ENCODE peak calls at places on chromosome 12, in seven cellular contexts. G is hepatocyte, I is OCI-LY7, L is HCT116, C is MM.1S, R is GM23338, U is PC-3. O is an unnamed sample.

GRCh38 chr12:52010692-52011601 is 4.2 kb downstream of the TAMALIN start:
- DNase-seq in G (no peak), R (no peak), L (no peak), I (no peak), C (no peak), U (no peak), O (no peak)

GRCh38 chr12:64098709-64099354 is 123.3 kb downstream of the KICS2 start:
- DNase-seq in I (no peak), U (peak; percentile 27), G (no peak), C (no peak), L (no peak), R (no peak), O (no peak)

GRCh38 chr12:96427269-96427729 is 27.1 kb upstream of the CDK17 start:
- DNase-seq in C (no peak), I (no peak), U (peak; percentile 97), R (no peak), L (peak; percentile 54), G (peak; percentile 79), O (peak; percentile 72)

GRCh38 chr12:110109037-110109836 is 14.9 kb upstream of the IFT81 start:
- DNase-seq in U (peak; percentile 96), G (peak; percentile 74), L (no peak), R (peak; percentile 49), I (no peak), C (no peak), O (peak; percentile 26)

GRCh38 chr12:110585231-110585799 is 2.2 kb upstream of the PPTC7 start:
- DNase-seq in U (peak; percentile 43), R (peak; percentile 26), G (peak; percentile 16), C (no peak), I (peak; percentile 63), L (no peak), O (peak; percentile 44)

GRCh38 chr12:94982456-94982855 is 21.0 kb downstream of the NDUFA12 start:
- DNase-seq in U (no peak), G (no peak), R (no peak), C (no peak), I (no peak), L (no peak), O (peak; percentile 19)

GRCh38 chr12:80648866-80649265 is 58.6 kb upstream of the MYF6 start:
- DNase-seq in R (no peak), U (peak; percentile 59), C (no peak), G (no peak), I (no peak), L (no peak), O (no peak)

GRCh38 chr12:18998343-18999270 is 130.9 kb upstream of the PLEKHA5 start:
- DNase-seq in G (peak; percentile 35), I (no peak), L (no peak), U (peak; percentile 67), R (no peak), C (no peak), O (no peak)

GRCh38 chr12:3544296-3544965 is 53.4 kb downstream of the PRMT8 start:
- DNase-seq in L (no peak), R (no peak), G (peak; percentile 20), U (no peak), C (no peak), I (no peak), O (no peak)

GRCh38 chr12:2053675-2054070 is 886 bp downstream of the CACNA1C start:
- DNase-seq in U (no peak), C (no peak), I (no peak), R (peak; percentile 50), G (peak; percentile 68), L (no peak), O (peak; percentile 71)

GRCh38 chr12:15979096-15980091 is 68.3 kb downstream of the DERA start:
- DNase-seq in G (peak; percentile 52), C (no peak), U (peak; percentile 60), I (no peak), R (peak; percentile 67), L (no peak), O (peak; percentile 36)

GRCh38 chr12:115599251-115599811 is 678.2 kb downstream of the MED13L start:
- DNase-seq in I (no peak), L (no peak), G (no peak), C (no peak), U (no peak), R (peak; percentile 47), O (peak; percentile 50)

GRCh38 chr12:31362759-31363415 is 36.9 kb upstream of the SINHCAF start:
- DNase-seq in C (peak; percentile 90), R (peak; percentile 66), L (no peak), G (peak; percentile 49), U (peak; percentile 26), I (peak; percentile 79), O (peak; percentile 62)

GRCh38 chr12:23055004-23055403 is 430.0 kb downstream of the ETNK1 start:
- DNase-seq in U (peak; percentile 23), G (peak; percentile 54), R (peak; percentile 80), I (peak; percentile 18), C (peak; percentile 72), L (peak; percentile 8), O (peak; percentile 78)

GRCh38 chr12:124479680-124480468 is 87.5 kb downstream of the NCOR2 start:
- DNase-seq in U (no peak), R (no peak), G (no peak), L (no peak), I (no peak), C (no peak), O (peak; percentile 37)

GRCh38 chr12:108814462-108815211 is 42.7 kb downstream of the SSH1 start:
- DNase-seq in L (no peak), I (no peak), R (no peak), C (no peak), U (no peak), G (no peak), O (no peak)

GRCh38 chr12:98955284-98955683 is 310.2 kb downstream of the APAF1 start:
- DNase-seq in L (peak; percentile 27), U (peak; percentile 65), G (peak; percentile 46), C (peak; percentile 54), I (peak; percentile 49), R (peak; percentile 86), O (peak; percentile 49)

GRCh38 chr12:104669057-104669770 is 212.5 kb downstream of the CHST11 start:
- DNase-seq in I (no peak), C (no peak), G (peak; percentile 75), L (no peak), U (peak; percentile 36), R (peak; percentile 40), O (peak; percentile 47)

GRCh38 chr12:19998968-19999792 is 369.2 kb upstream of the PDE3A start:
- DNase-seq in G (no peak), R (no peak), L (no peak), U (no peak), I (no peak), C (no peak), O (no peak)

GRCh38 chr12:45681469-45681868 is 48.0 kb upstream of the ARID2 start:
- DNase-seq in R (no peak), U (peak; percentile 26), C (no peak), G (no peak), L (no peak), I (no peak), O (no peak)

GRCh38 chr12:65894127-65894526 is 69.8 kb downstream of the HMGA2 start:
- DNase-seq in G (no peak), R (no peak), C (no peak), I (no peak), L (no peak), U (peak; percentile 64), O (no peak)
- TF ChIP-seq EZH2phosphoT487 in G (no peak), R (no peak), C (no peak), I (no peak), L (no peak), U (no peak), O (no peak)

DNA sequence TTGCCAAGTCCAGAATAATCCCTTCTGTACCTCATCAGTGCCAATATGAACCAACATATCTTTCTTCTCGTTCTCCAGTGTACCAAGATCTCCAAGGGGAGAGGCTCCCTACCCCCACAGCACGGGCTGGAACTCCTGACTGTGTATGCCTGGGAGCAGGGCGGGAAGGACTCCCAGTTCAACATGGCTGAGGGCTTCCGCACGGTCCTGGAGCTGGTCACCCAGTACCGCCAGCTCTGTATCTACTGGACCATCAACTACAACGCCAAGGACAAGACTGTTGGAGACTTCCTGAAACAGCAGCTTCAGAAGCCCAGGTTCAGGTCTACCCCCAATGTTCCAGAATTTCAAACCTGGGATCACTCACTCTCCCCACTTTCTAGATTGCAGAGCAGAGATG is 10.5 kb upstream of the OAS2 start:
- DNase-seq in U (no peak), G (no peak), C (no peak), I (no peak), R (no peak), L (no peak), O (no peak)
- TF ChIP-seq EZH2phosphoT487 in U (no peak), G (no peak), C (no peak), I (no peak), R (no peak), L (no peak), O (no peak)

GRCh38 chr12:85803923-85804322 is 32.3 kb downstream of the RASSF9 start:
- DNase-seq in I (no peak), G (no peak), R (no peak), U (no peak), C (no peak), L (no peak), O (no peak)

GRCh38 chr12:85804663-85805062 is 31.5 kb downstream of the RASSF9 start:
- DNase-seq in I (no peak), G (no peak), C (no peak), L (no peak), R (no peak), U (no peak), O (no peak)

GRCh38 chr12:85807681-85808228 is 28.5 kb downstream of the RASSF9 start:
- DNase-seq in C (no peak), I (no peak), U (no peak), G (no peak), R (no peak), L (no peak), O (no peak)

GRCh38 chr12:85803231-85803630 is 33.0 kb downstream of the RASSF9 start:
- DNase-seq in U (no peak), I (no peak), C (no peak), G (no peak), R (no peak), L (no peak), O (no peak)

DNA sequence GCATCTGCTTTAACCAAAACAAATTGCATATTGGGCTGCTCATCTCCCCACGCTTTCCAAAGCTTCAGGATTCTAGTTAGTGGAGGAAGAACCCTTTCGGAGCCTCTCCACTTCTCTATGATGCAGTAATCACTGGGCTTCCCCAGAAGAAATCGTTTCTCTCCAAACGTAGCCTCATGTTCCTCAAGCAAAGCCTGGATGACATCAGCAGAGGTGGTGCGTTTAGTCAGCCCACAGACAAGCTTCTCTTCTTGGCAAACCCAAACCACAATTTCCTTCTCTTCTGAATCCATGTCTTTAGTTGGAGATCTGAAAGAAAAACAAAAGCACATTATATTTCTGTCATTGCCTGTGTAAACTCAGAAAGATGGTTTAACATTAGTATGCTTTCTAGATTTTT is 30.6 kb downstream of the RASSF9 start:
- DNase-seq in R (no peak), G (no peak), I (no peak), U (no peak), L (no peak), C (no peak), O (no peak)
- TF ChIP-seq EZH2phosphoT487 in R (no peak), G (no peak), I (no peak), U (no peak), L (no peak), C (no peak), O (no peak)

DNA sequence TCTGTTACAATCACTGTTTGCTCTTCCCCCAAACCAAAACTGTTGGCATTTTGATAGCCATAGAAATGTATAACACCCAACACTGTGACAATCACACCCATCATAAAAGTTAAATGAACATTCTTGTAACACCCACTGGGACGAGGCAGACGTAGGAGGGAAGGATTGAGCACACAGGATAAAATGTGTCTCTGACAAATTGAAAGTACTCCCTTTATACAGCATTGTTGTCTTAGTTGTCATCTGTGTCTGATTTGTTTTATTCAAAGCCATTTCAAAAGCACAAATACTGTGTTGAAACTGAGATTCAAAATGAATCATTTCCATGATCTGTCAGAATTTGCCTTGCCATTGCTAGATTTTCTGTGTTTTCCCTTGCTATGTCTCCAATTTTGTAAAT is 436.3 kb downstream of the TMTC2 start:
- DNase-seq in I (no peak), R (no peak), U (no peak), G (no peak), L (no peak), C (no peak), O (no peak)
- TF ChIP-seq EZH2phosphoT487 in I (no peak), R (no peak), U (no peak), G (no peak), L (no peak), C (no peak), O (no peak)

O was measured in neural progenitor cell.